ENCODE peak calls at places on chromosome 14, in seven cellular contexts. L is K562, M is HCT116, X is HepG2, Z is H1, I is GM12878, V is SK-N-SH. D is an unnamed sample.

GRCh38 chr14:72714094-72714493 is 179.8 kb downstream of the DPF3 start:
- DNase-seq in I (peak; percentile 31), L (no peak), Z (no peak), X (no peak), M (no peak), V (no peak), D (no peak)

GRCh38 chr14:96136361-96136760 is 68.3 kb upstream of the BDKRB2 start:
- DNase-seq in V (no peak), Z (no peak), I (no peak), M (no peak), L (no peak), X (no peak), D (no peak)

GRCh38 chr14:69547701-69548348 is 26.8 kb downstream of the CCDC177 start:
- DNase-seq in V (peak; percentile 87), Z (no peak), L (peak; percentile 54), X (no peak), I (no peak), M (no peak), D (peak; percentile 42)

GRCh38 chr14:104390221-104390931 is 189.2 kb upstream of the C14orf180 start:
- DNase-seq in X (no peak), V (no peak), M (no peak), L (no peak), I (no peak), Z (no peak), D (no peak)

GRCh38 chr14:72616294-72616693 is 277.6 kb downstream of the DPF3 start:
- DNase-seq in M (no peak), X (no peak), V (no peak), I (no peak), L (no peak), Z (no peak), D (no peak)

GRCh38 chr14:58663494-58664111 is 25.8 kb downstream of the DACT1 start:
- DNase-seq in X (no peak), L (no peak), I (no peak), V (peak; percentile 24), Z (peak; percentile 38), M (no peak), D (peak; percentile 65)

GRCh38 chr14:69002069-69002468 is 23.0 kb upstream of the ACTN1 start:
- DNase-seq in L (peak; percentile 48), I (no peak), M (no peak), V (no peak), Z (no peak), X (peak; percentile 73), D (no peak)

GRCh38 chr14:90513151-90514014 is 116.6 kb downstream of the CALM1 start:
- DNase-seq in X (peak; percentile 93), M (no peak), V (no peak), L (no peak), I (no peak), Z (no peak), D (no peak)

GRCh38 chr14:32648434-32648833 is 290.2 kb upstream of the NPAS3 start:
- DNase-seq in V (no peak), I (no peak), M (no peak), Z (no peak), L (no peak), X (no peak), D (no peak)

GRCh38 chr14:68729556-68729955 is 63.3 kb downstream of the ZFP36L1 start:
- DNase-seq in Z (no peak), X (no peak), I (no peak), M (no peak), L (no peak), V (no peak), D (no peak)

GRCh38 chr14:81269100-81269978 is 48.6 kb upstream of the GTF2A1 start:
- DNase-seq in Z (no peak), I (peak; percentile 26), X (peak; percentile 70), L (peak; percentile 62), M (peak; percentile 56), V (peak; percentile 74), D (peak; percentile 16)

GRCh38 chr14:51491036-51491545 is 160.6 kb upstream of the FRMD6 start:
- DNase-seq in L (no peak), Z (no peak), V (no peak), M (no peak), I (no peak), X (no peak), D (no peak)

GRCh38 chr14:74478996-74479635 is 14.0 kb downstream of the NPC2 start:
- DNase-seq in L (no peak), M (no peak), I (no peak), Z (no peak), V (peak; percentile 67), X (peak; percentile 13), D (peak; percentile 30)

GRCh38 chr14:59013672-59014298 is 174.7 kb upstream of the DAAM1 start:
- DNase-seq in Z (no peak), L (no peak), X (peak; percentile 66), I (no peak), V (no peak), M (no peak), D (no peak)

GRCh38 chr14:22829661-22830328 is at the start of gene MRPL52:
- DNase-seq in L (peak; percentile 90), Z (no peak), I (no peak), X (peak; percentile 97), V (peak; percentile 93), M (peak; percentile 82), D (no peak)

GRCh38 chr14:22320353-22320733 is 268.7 kb downstream of the DAD1 start:
- DNase-seq in L (no peak), X (no peak), Z (no peak), V (no peak), M (no peak), I (no peak), D (no peak)

GRCh38 chr14:91901449-91902250 is 34.3 kb upstream of the TC2N start:
- DNase-seq in X (no peak), L (no peak), M (no peak), I (no peak), Z (no peak), V (no peak), D (no peak)

GRCh38 chr14:58669556-58670200 is 31.9 kb downstream of the DACT1 start:
- DNase-seq in M (no peak), V (no peak), I (no peak), L (no peak), Z (no peak), X (no peak), D (no peak)

GRCh38 chr14:60736494-60736893 is 1.9 kb downstream of the MNAT1 start:
- DNase-seq in I (no peak), M (no peak), L (no peak), X (peak; percentile 71), Z (no peak), V (no peak), D (no peak)

GRCh38 chr14:62988967-62989366 is 56.3 kb downstream of the KCNH5 start:
- DNase-seq in L (no peak), I (no peak), X (no peak), M (no peak), Z (no peak), V (no peak), D (no peak)

GRCh38 chr14:30834353-30834752 is 40.0 kb upstream of the COCH start:
- DNase-seq in V (no peak), Z (no peak), I (no peak), M (no peak), X (no peak), L (no peak), D (no peak)

GRCh38 chr14:91380610-91381371 is 36.8 kb downstream of the CCDC88C start:
- DNase-seq in X (no peak), Z (no peak), M (no peak), I (no peak), L (no peak), V (no peak), D (no peak)

GRCh38 chr14:73886449-73887115 is at the start of gene ZNF410:
- DNase-seq in Z (peak; percentile 70), I (peak; percentile 80), X (peak; percentile 90), V (peak; percentile 96), M (peak; percentile 93), L (peak; percentile 90), D (peak; percentile 63)

GRCh38 chr14:26925876-26926584 is 328.2 kb upstream of the NOVA1 start:
- DNase-seq in M (no peak), Z (no peak), X (no peak), I (no peak), V (no peak), L (no peak), D (no peak)

GRCh38 chr14:70827366-70828151 is 18.2 kb upstream of the MAP3K9 start:
- DNase-seq in Z (no peak), I (no peak), M (no peak), V (no peak), L (no peak), X (peak; percentile 41), D (no peak)

GRCh38 chr14:73977896-73978295 is 27.8 kb downstream of the COQ6 start:
- DNase-seq in Z (no peak), I (no peak), L (no peak), M (no peak), X (no peak), V (no peak), D (no peak)

GRCh38 chr14:58272589-58273372 is 25.6 kb upstream of the ARID4A start:
- DNase-seq in M (no peak), X (peak; percentile 98), L (no peak), Z (no peak), I (no peak), V (no peak), D (no peak)

DNA sequence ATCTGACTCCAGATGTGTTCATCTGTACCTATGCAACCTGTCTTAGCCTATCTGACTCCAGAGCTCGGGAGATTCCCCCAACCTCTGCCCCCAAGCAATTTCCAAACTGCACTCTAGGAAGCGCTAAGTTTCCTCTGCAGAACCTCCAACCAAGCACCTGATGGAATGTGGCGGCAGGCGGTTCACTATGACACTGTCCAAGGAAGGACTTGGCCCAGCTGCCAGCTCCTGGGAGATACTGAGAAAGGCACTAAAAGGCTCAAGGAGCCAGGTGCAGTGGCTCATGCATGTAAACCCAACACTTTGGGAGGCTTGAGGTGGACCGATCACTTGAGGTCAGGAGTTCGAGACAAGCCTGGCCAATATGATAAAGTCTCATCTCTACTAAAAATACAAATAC is 244.0 kb downstream of the BCL11B start:
- DNase-seq in V (no peak), L (no peak), X (no peak), Z (no peak), I (no peak), M (no peak), D (no peak)
- TF ChIP-seq YY1 in V (no peak), L (no peak), X (no peak), Z (no peak), I (no peak), M (no peak), D (no peak)

DNA sequence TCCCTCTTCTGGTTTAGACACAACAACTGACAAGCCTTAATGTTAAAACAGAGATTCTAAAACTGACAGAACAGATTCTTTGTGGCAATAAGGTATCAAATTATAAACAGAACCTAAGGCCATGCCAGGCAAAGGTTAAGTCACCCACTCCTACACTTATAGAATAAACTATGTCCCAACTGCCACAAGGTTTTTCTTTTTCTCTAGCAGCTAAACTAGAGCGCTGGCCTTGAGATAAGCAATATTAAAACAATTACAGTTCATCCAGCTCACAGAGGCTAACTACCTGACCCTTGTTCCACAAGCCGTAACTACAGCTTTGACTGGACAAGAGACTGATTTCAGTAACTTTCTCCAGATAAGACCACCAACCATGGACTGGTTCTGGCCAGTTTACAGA is 62.1 kb upstream of the VASH1 start:
- DNase-seq in X (no peak), Z (no peak), M (no peak), L (no peak), V (no peak), I (no peak), D (no peak)
- H3K9ac ChIP-seq in X (no peak overlapping the region), Z (no peak overlapping the region), M (no peak overlapping the region), L (no peak overlapping the region), V (no peak overlapping the region), I (no peak overlapping the region), D (no peak overlapping the region)

GRCh38 chr14:37147310-37147875 is 25.0 kb downstream of the SLC25A21 start:
- DNase-seq in V (no peak), I (no peak), X (no peak), L (no peak), Z (no peak), M (no peak), D (no peak)
- TF ChIP-seq YY1 in V (no peak), I (no peak), X (no peak), L (no peak), Z (no peak), M (no peak), D (no peak)

GRCh38 chr14:21039059-21039422 is 3.1 kb upstream of the RNASE7 start:
- DNase-seq in L (no peak), M (no peak), Z (no peak), V (no peak), I (no peak), X (peak; percentile 73), D (no peak)
- H3K9ac ChIP-seq in L (no peak overlapping the region), M (no peak overlapping the region), Z (no peak overlapping the region), V (no peak overlapping the region), I (no peak overlapping the region), X (peak overlapping the region; percentile 38), D (no peak overlapping the region)

D was measured in NT2/D1.